ENCODE peak calls at places on chromosomes 16 and 17, in eight cellular contexts. One of them, this sample, is unnamed.

GRCh38 chr17:78112508-78113471 is 15.8 kb downstream of the TMC6 start:
- DNase-seq in spleen: peak; percentile 96
- DNase-seq in neural progenitor cell: peak; percentile 76
- DNase-seq in stomach: peak; percentile 87
- DNase-seq in adrenal gland: peak; percentile 61
- DNase-seq in HL-60: peak; percentile 74
- DNase-seq in endothelial cell of umbilical vein: peak; percentile 51
- DNase-seq in heart right ventricle: peak; percentile 85
- DNase-seq in this sample: peak; percentile 71

GRCh38 chr17:17532991-17533390 is 36.8 kb upstream of the RASD1 start:
- DNase-seq in neural progenitor cell: no peak
- DNase-seq in spleen: no peak
- DNase-seq in adrenal gland: no peak
- DNase-seq in stomach: no peak
- DNase-seq in HL-60: no peak
- DNase-seq in endothelial cell of umbilical vein: no peak
- DNase-seq in heart right ventricle: no peak
- DNase-seq in this sample: no peak

GRCh38 chr17:42459983-42460300 is 1.3 kb downstream of the ATP6V0A1 start:
- DNase-seq in endothelial cell of umbilical vein: peak; percentile 77
- DNase-seq in heart right ventricle: no peak
- DNase-seq in neural progenitor cell: peak; percentile 27
- DNase-seq in adrenal gland: no peak
- DNase-seq in stomach: no peak
- DNase-seq in spleen: no peak
- DNase-seq in HL-60: no peak
- DNase-seq in this sample: no peak

GRCh38 chr16:12793120-12793889 is 10.4 kb downstream of the CPPED1 start:
- DNase-seq in adrenal gland: no peak
- DNase-seq in heart right ventricle: no peak
- DNase-seq in spleen: no peak
- DNase-seq in stomach: no peak
- DNase-seq in endothelial cell of umbilical vein: no peak
- DNase-seq in neural progenitor cell: peak; percentile 24
- DNase-seq in HL-60: no peak
- DNase-seq in this sample: no peak

GRCh38 chr17:2547176-2547575 is 35.5 kb upstream of the METTL16 start:
- DNase-seq in spleen: no peak
- DNase-seq in stomach: no peak
- DNase-seq in HL-60: no peak
- DNase-seq in endothelial cell of umbilical vein: no peak
- DNase-seq in heart right ventricle: no peak
- DNase-seq in neural progenitor cell: no peak
- DNase-seq in adrenal gland: peak; percentile 44
- DNase-seq in this sample: no peak

GRCh38 chr17:1004769-1005295 is 7.9 kb downstream of the TIMM22 start:
- DNase-seq in HL-60: no peak
- DNase-seq in spleen: peak; percentile 69
- DNase-seq in endothelial cell of umbilical vein: no peak
- DNase-seq in adrenal gland: no peak
- DNase-seq in stomach: peak; percentile 51
- DNase-seq in heart right ventricle: no peak
- DNase-seq in neural progenitor cell: no peak
- DNase-seq in this sample: no peak

GRCh38 chr16:2095918-2096582 is 39.6 kb downstream of the PKD1 start:
- DNase-seq in HL-60: no peak
- DNase-seq in adrenal gland: no peak
- DNase-seq in heart right ventricle: no peak
- DNase-seq in neural progenitor cell: no peak
- DNase-seq in stomach: no peak
- DNase-seq in endothelial cell of umbilical vein: no peak
- DNase-seq in spleen: no peak
- DNase-seq in this sample: no peak

GRCh38 chr17:17139972-17140589 is 66.1 kb downstream of the PLD6 start:
- DNase-seq in neural progenitor cell: no peak
- DNase-seq in adrenal gland: no peak
- DNase-seq in heart right ventricle: no peak
- DNase-seq in stomach: no peak
- DNase-seq in HL-60: no peak
- DNase-seq in spleen: no peak
- DNase-seq in endothelial cell of umbilical vein: no peak
- DNase-seq in this sample: no peak

GRCh38 chr16:52676951-52677350 is 130.0 kb upstream of the TOX3 start:
- DNase-seq in heart right ventricle: no peak
- DNase-seq in adrenal gland: no peak
- DNase-seq in endothelial cell of umbilical vein: no peak
- DNase-seq in neural progenitor cell: no peak
- DNase-seq in HL-60: no peak
- DNase-seq in stomach: no peak
- DNase-seq in spleen: no peak
- DNase-seq in this sample: no peak

GRCh38 chr17:45775148-45775547 is 9.0 kb upstream of the CRHR1 start:
- DNase-seq in HL-60: no peak
- DNase-seq in endothelial cell of umbilical vein: no peak
- DNase-seq in heart right ventricle: no peak
- DNase-seq in spleen: no peak
- DNase-seq in stomach: no peak
- DNase-seq in neural progenitor cell: no peak
- DNase-seq in adrenal gland: no peak
- DNase-seq in this sample: no peak
- H3K27me3 ChIP-seq in HL-60: peaks cover 4% of the 10 kb centered on the region
- H3K27me3 ChIP-seq in endothelial cell of umbilical vein: peaks cover 4% of the 10 kb centered on the region
- H3K27me3 ChIP-seq in heart right ventricle: peaks cover 70% of the 10 kb centered on the region
- H3K27me3 ChIP-seq in spleen: peaks cover 11% of the 10 kb centered on the region
- H3K27me3 ChIP-seq in stomach: peaks cover 31% of the 10 kb centered on the region
- H3K27me3 ChIP-seq in neural progenitor cell: no peaks in the 10 kb centered on the region
- H3K27me3 ChIP-seq in adrenal gland: peaks cover 12% of the 10 kb centered on the region
- H3K27me3 ChIP-seq in this sample: peaks cover 5% of the 10 kb centered on the region

GRCh38 chr16:25690563-25691143 is 1.1 kb upstream of the HS3ST4 start:
- DNase-seq in neural progenitor cell: peak; percentile 16
- DNase-seq in adrenal gland: no peak
- DNase-seq in stomach: peak; percentile 41
- DNase-seq in heart right ventricle: no peak
- DNase-seq in endothelial cell of umbilical vein: no peak
- DNase-seq in spleen: no peak
- DNase-seq in HL-60: no peak
- DNase-seq in this sample: no peak
- TF ChIP-seq CTCF in neural progenitor cell: peak; percentile 10
- TF ChIP-seq CTCF in adrenal gland: no peak
- TF ChIP-seq CTCF in stomach: no peak
- TF ChIP-seq CTCF in heart right ventricle: no peak
- TF ChIP-seq CTCF in endothelial cell of umbilical vein: no peak
- TF ChIP-seq CTCF in spleen: no peak
- TF ChIP-seq CTCF in HL-60: no peak
- TF ChIP-seq CTCF in this sample: no peak

GRCh38 chr17:40471856-40472732 is 28.8 kb downstream of the IGFBP4 start:
- DNase-seq in HL-60: no peak
- DNase-seq in adrenal gland: no peak
- DNase-seq in endothelial cell of umbilical vein: no peak
- DNase-seq in stomach: no peak
- DNase-seq in neural progenitor cell: no peak
- DNase-seq in spleen: no peak
- DNase-seq in heart right ventricle: no peak
- DNase-seq in this sample: no peak
- H3K27me3 ChIP-seq in HL-60: peaks cover 2% of the 10 kb centered on the region
- H3K27me3 ChIP-seq in adrenal gland: no peaks in the 10 kb centered on the region
- H3K27me3 ChIP-seq in endothelial cell of umbilical vein: no peaks in the 10 kb centered on the region
- H3K27me3 ChIP-seq in stomach: no peaks in the 10 kb centered on the region
- H3K27me3 ChIP-seq in neural progenitor cell: no peaks in the 10 kb centered on the region
- H3K27me3 ChIP-seq in spleen: no peaks in the 10 kb centered on the region
- H3K27me3 ChIP-seq in heart right ventricle: no peaks in the 10 kb centered on the region
- H3K27me3 ChIP-seq in this sample: no peaks in the 10 kb centered on the region

GRCh38 chr16:50384500-50385122 is 15.8 kb upstream of the BRD7 start:
- DNase-seq in spleen: no peak
- DNase-seq in adrenal gland: no peak
- DNase-seq in stomach: no peak
- DNase-seq in heart right ventricle: no peak
- DNase-seq in endothelial cell of umbilical vein: no peak
- DNase-seq in neural progenitor cell: no peak
- DNase-seq in HL-60: no peak
- DNase-seq in this sample: no peak

GRCh38 chr16:50386139-50386538 is 17.4 kb upstream of the BRD7 start:
- DNase-seq in HL-60: no peak
- DNase-seq in neural progenitor cell: no peak
- DNase-seq in endothelial cell of umbilical vein: no peak
- DNase-seq in heart right ventricle: no peak
- DNase-seq in stomach: no peak
- DNase-seq in spleen: no peak
- DNase-seq in adrenal gland: no peak
- DNase-seq in this sample: no peak

GRCh38 chr16:50376997-50377396 is 8.2 kb upstream of the BRD7 start:
- DNase-seq in neural progenitor cell: no peak
- DNase-seq in endothelial cell of umbilical vein: no peak
- DNase-seq in stomach: no peak
- DNase-seq in heart right ventricle: no peak
- DNase-seq in spleen: no peak
- DNase-seq in HL-60: no peak
- DNase-seq in adrenal gland: no peak
- DNase-seq in this sample: no peak

GRCh38 chr16:50378417-50378816 is 9.6 kb upstream of the BRD7 start:
- DNase-seq in adrenal gland: no peak
- DNase-seq in stomach: no peak
- DNase-seq in endothelial cell of umbilical vein: no peak
- DNase-seq in neural progenitor cell: no peak
- DNase-seq in spleen: no peak
- DNase-seq in heart right ventricle: no peak
- DNase-seq in HL-60: no peak
- DNase-seq in this sample: no peak

GRCh38 chr16:50381679-50382440 is 13.1 kb upstream of the BRD7 start:
- DNase-seq in heart right ventricle: no peak
- DNase-seq in stomach: no peak
- DNase-seq in neural progenitor cell: peak; percentile 27
- DNase-seq in spleen: no peak
- DNase-seq in HL-60: no peak
- DNase-seq in adrenal gland: no peak
- DNase-seq in endothelial cell of umbilical vein: no peak
- DNase-seq in this sample: no peak
- TF ChIP-seq CTCF in heart right ventricle: no peak
- TF ChIP-seq CTCF in stomach: no peak
- TF ChIP-seq CTCF in neural progenitor cell: peak; percentile 42
- TF ChIP-seq CTCF in spleen: no peak
- TF ChIP-seq CTCF in HL-60: peak; percentile 7
- TF ChIP-seq CTCF in adrenal gland: no peak
- TF ChIP-seq CTCF in endothelial cell of umbilical vein: no peak
- TF ChIP-seq CTCF in this sample: no peak

GRCh38 chr16:67647681-67648080 is 2.7 kb downstream of the CARMIL2 start:
- DNase-seq in neural progenitor cell: no peak
- DNase-seq in spleen: no peak
- DNase-seq in stomach: no peak
- DNase-seq in adrenal gland: no peak
- DNase-seq in heart right ventricle: no peak
- DNase-seq in endothelial cell of umbilical vein: no peak
- DNase-seq in HL-60: no peak
- DNase-seq in this sample: no peak

GRCh38 chr16:67648088-67648763 is 3.3 kb downstream of the CARMIL2 start:
- DNase-seq in adrenal gland: no peak
- DNase-seq in heart right ventricle: no peak
- DNase-seq in neural progenitor cell: no peak
- DNase-seq in spleen: no peak
- DNase-seq in stomach: no peak
- DNase-seq in endothelial cell of umbilical vein: no peak
- DNase-seq in HL-60: no peak
- DNase-seq in this sample: no peak

GRCh38 chr16:67648764-67649407 is 3.9 kb downstream of the CARMIL2 start:
- DNase-seq in stomach: no peak
- DNase-seq in adrenal gland: no peak
- DNase-seq in HL-60: no peak
- DNase-seq in heart right ventricle: no peak
- DNase-seq in neural progenitor cell: no peak
- DNase-seq in spleen: no peak
- DNase-seq in endothelial cell of umbilical vein: no peak
- DNase-seq in this sample: no peak

GRCh38 chr16:67645397-67646121 is 615 bp downstream of the CARMIL2 start:
- DNase-seq in stomach: no peak
- DNase-seq in heart right ventricle: no peak
- DNase-seq in HL-60: no peak
- DNase-seq in neural progenitor cell: no peak
- DNase-seq in spleen: peak; percentile 80
- DNase-seq in adrenal gland: no peak
- DNase-seq in endothelial cell of umbilical vein: no peak
- DNase-seq in this sample: no peak

GRCh38 chr16:67647111-67647651 is 2.2 kb downstream of the CARMIL2 start:
- DNase-seq in adrenal gland: no peak
- DNase-seq in heart right ventricle: no peak
- DNase-seq in HL-60: no peak
- DNase-seq in neural progenitor cell: no peak
- DNase-seq in stomach: no peak
- DNase-seq in endothelial cell of umbilical vein: no peak
- DNase-seq in spleen: no peak
- DNase-seq in this sample: no peak
- H3K27me3 ChIP-seq in adrenal gland: peaks cover 26% of the 10 kb centered on the region
- H3K27me3 ChIP-seq in heart right ventricle: peaks cover 76% of the 10 kb centered on the region
- H3K27me3 ChIP-seq in HL-60: no peaks in the 10 kb centered on the region
- H3K27me3 ChIP-seq in neural progenitor cell: peaks cover 45% of the 10 kb centered on the region
- H3K27me3 ChIP-seq in stomach: peaks cover 66% of the 10 kb centered on the region
- H3K27me3 ChIP-seq in endothelial cell of umbilical vein: peaks cover 33% of the 10 kb centered on the region
- H3K27me3 ChIP-seq in spleen: peaks cover 4% of the 10 kb centered on the region
- H3K27me3 ChIP-seq in this sample: peaks cover 69% of the 10 kb centered on the region

This sample was measured in RWPE2.